ENCODE peak calls at places on chromosomes 16 and 17, in five cellular contexts. K is CD8-positive, alpha-beta T cell; C is aorta; N is NCI-H2029; L is GM12891. F is an unnamed sample.
A peak's percentile ranks its signal among the peaks of the same experiment; 100 is the strongest.

GRCh38 chr16:30372725-30373124 is 1.9 kb upstream of the MYL11 start:
- DNase-seq in K (no peak), C (no peak), N (no peak), L (no peak), F (no peak)

GRCh38 chr16:9404811-9405210 is 313.4 kb downstream of the HAPSTR1 start:
- DNase-seq in K (no peak), C (no peak), N (no peak), L (no peak), F (no peak)

GRCh38 chr17:78129385-78130079 is 977 bp upstream of the TMC6 start:
- DNase-seq in K (no peak), C (no peak), N (no peak), L (no peak), F (no peak)

GRCh38 chr17:50028207-50029120 is 27.4 kb upstream of the ITGA3 start:
- DNase-seq in K (no peak), C (peak; percentile 70), N (no peak), L (no peak), F (no peak)

GRCh38 chr16:47358816-47359215 is 102.0 kb downstream of the ITFG1 start:
- DNase-seq in K (no peak), C (no peak), N (no peak), L (no peak), F (no peak)

GRCh38 chr17:45050680-45051059 is 762 bp downstream of the DCAKD start:
- DNase-seq in K (peak; percentile 14), C (no peak), N (no peak), L (no peak), F (no peak)

GRCh38 chr17:75832652-75833400 is 11.4 kb downstream of the UNC13D start:
- DNase-seq in K (peak; percentile 11), C (no peak), N (no peak), L (no peak), F (no peak)

GRCh38 chr16:81885976-81886586 is 107.0 kb downstream of the PLCG2 start:
- DNase-seq in K (no peak), C (no peak), N (no peak), L (peak; percentile 39), F (peak; percentile 66)

GRCh38 chr17:74744714-74745547 is 3.5 kb upstream of the NHERF1 start:
- DNase-seq in K (peak; percentile 77), C (peak; percentile 90), N (peak; percentile 32), L (no peak), F (peak; percentile 79)

GRCh38 chr16:13480801-13481200 is 439.2 kb upstream of the ERCC4 start:
- DNase-seq in K (no peak), C (no peak), N (no peak), L (no peak), F (no peak)

GRCh38 chr16:19884021-19884485 is 595 bp downstream of the GPRC5B start:
- DNase-seq in K (no peak), C (no peak), N (no peak), L (no peak), F (no peak)

GRCh38 chr16:2884041-2884451 is 1.0 kb downstream of the FLYWCH2 start:
- DNase-seq in K (no peak), C (no peak), N (no peak), L (no peak), F (no peak)

GRCh38 chr17:46774108-46774737 is 44.3 kb downstream of the WNT3 start:
- DNase-seq in K (no peak), C (no peak), N (no peak), L (no peak), F (no peak)

GRCh38 chr17:41733348-41734138 is 900 bp downstream of the HAP1 start:
- DNase-seq in K (no peak), C (no peak), N (no peak), L (no peak), F (no peak)

GRCh38 chr17:34110315-34110714 is 144.8 kb upstream of the CCL2 start:
- DNase-seq in K (no peak), C (no peak), N (no peak), L (no peak), F (no peak)

GRCh38 chr17:39706383-39706782 is 6.5 kb downstream of the ERBB2 start:
- DNase-seq in K (no peak), C (no peak), N (no peak), L (no peak), F (no peak)

F was measured in GM10248.